ENCODE peak calls at places on chromosome 4, in six cellular contexts. I, N, Y, O, S and A are unnamed samples.
A peak's percentile ranks its signal among the peaks of the same experiment; 100 is the strongest.

GRCh38 chr4:123043013-123043412 is 120.6 kb upstream of the NUDT6 start:
- DNase-seq in I (no peak), N (no peak), Y (no peak), O (no peak), S (no peak), A (no peak)

GRCh38 chr4:37054670-37055069 is 189.9 kb upstream of the NWD2 start:
- DNase-seq in I (no peak), N (no peak), Y (no peak), O (no peak), S (no peak), A (peak; percentile 19)

GRCh38 chr4:177281544-177281943 is 28.1 kb upstream of the NEIL3 start:
- DNase-seq in I (no peak), N (no peak), Y (no peak), O (no peak), S (no peak), A (no peak)

GRCh38 chr4:158020734-158021346 is 152.0 kb downstream of the GASK1B start:
- DNase-seq in I (no peak), N (no peak), Y (no peak), O (no peak), S (no peak), A (peak; percentile 34)

GRCh38 chr4:153514001-153514526 is 47.9 kb downstream of the TMEM131L start:
- DNase-seq in I (no peak), N (no peak), Y (no peak), O (no peak), S (no peak), A (no peak)

GRCh38 chr4:123107444-123108252 is 185.3 kb upstream of the NUDT6 start:
- DNase-seq in I (no peak), N (no peak), Y (peak; percentile 14), O (no peak), S (peak; percentile 38), A (no peak)

GRCh38 chr4:161680146-161680545 is 483.7 kb downstream of the FSTL5 start:
- DNase-seq in I (no peak), N (no peak), Y (no peak), O (no peak), S (no peak), A (no peak)

GRCh38 chr4:83989835-83990234 is 453.9 kb downstream of the GPAT3 start:
- DNase-seq in I (no peak), N (no peak), Y (no peak), O (no peak), S (no peak), A (no peak)

GRCh38 chr4:173332963-173333657 is 1.0 kb downstream of the HMGB2 start:
- DNase-seq in I (no peak), N (no peak), Y (no peak), O (peak; percentile 8), S (no peak), A (peak; percentile 14)

DNA sequence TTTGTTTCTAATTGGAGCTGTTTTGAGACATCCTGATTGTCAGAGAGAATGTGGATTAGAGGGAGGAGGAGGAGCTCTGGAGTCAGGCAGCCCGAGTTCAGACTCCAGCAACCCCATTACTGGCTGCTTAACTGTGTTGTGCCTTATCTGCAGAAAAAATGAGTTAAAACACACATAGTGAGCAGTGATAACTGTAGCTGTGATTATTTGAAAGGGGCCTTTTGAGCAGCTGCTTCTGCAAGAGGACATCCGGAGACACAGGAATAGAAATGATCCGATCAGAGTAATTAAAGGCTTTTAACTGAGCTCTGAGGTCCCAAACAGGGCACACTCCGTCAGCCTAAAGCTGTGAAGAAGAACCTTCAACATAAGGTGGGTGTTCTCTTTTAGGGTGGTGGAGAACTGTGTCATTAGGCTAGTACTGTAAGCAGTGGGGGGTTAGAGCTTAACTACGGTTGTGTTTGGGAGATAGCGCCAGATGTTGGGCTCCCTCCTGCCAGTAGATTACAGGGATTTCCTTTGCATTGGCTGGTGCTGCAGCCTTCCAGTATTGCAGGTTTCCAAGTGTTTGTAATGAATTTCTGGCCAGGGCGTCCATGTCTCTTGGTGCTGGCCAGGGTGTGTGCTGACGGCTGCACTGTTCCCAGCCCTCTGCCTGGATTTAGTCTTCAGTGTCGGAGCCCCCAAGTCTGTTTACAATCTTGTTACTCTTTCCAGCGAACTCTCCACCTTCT is 24.3 kb downstream of the ADD1 start:
- DNase-seq in I (no peak), N (no peak), Y (no peak), O (no peak), S (no peak), A (peak; percentile 35)
- H3K4me3 ChIP-seq in I (peak overlapping the region; percentile 12), N (no peak overlapping the region), Y (peak overlapping the region; percentile 14), O (no peak overlapping the region), S (peak overlapping the region; percentile 30), A (peak overlapping the region; percentile 3)

GRCh38 chr4:41070516-41071281 is 143.6 kb downstream of the APBB2 start:
- DNase-seq in I (no peak), N (no peak), Y (no peak), O (no peak), S (no peak), A (no peak)
- H3K4me3 ChIP-seq in I (no peak overlapping the region), N (no peak overlapping the region), Y (no peak overlapping the region), O (no peak overlapping the region), S (no peak overlapping the region), A (no peak overlapping the region)

GRCh38 chr4:107997001-107997788 is 7.5 kb downstream of the HADH start:
- DNase-seq in I (peak; percentile 20), N (no peak), Y (no peak), O (no peak), S (no peak), A (peak; percentile 38)

GRCh38 chr4:107993969-107994368 is 4.3 kb downstream of the HADH start:
- DNase-seq in I (no peak), N (no peak), Y (no peak), O (no peak), S (no peak), A (no peak)

GRCh38 chr4:107991945-107992625 is 2.4 kb downstream of the HADH start:
- DNase-seq in I (no peak), N (no peak), Y (no peak), O (no peak), S (no peak), A (no peak)

GRCh38 chr4:107997794-107998193 is 8.1 kb downstream of the HADH start:
- DNase-seq in I (no peak), N (no peak), Y (no peak), O (no peak), S (no peak), A (no peak)

DNA sequence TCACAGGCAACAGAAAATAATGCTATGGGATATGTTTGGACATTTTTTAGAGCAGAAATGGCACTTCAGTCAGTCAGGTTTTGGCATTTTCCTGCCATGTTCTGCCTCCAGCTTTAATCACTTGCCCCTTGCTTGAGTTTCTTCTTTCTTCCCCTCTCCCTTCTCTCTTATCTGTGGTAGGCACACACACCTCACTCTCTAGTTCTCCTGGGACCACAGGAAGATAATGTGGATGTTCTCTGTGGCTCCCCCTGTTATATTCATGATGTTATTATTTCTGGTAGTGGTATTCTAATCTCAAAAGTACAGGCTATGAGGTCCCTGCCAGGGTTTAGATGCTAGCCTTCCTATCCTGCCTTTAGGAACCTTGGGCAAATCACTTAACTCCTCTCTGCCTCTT is 5.2 kb downstream of the HADH start:
- DNase-seq in I (no peak), N (no peak), Y (no peak), O (no peak), S (no peak), A (no peak)
- H3K4me3 ChIP-seq in I (no peak overlapping the region), N (no peak overlapping the region), Y (no peak overlapping the region), O (no peak overlapping the region), S (no peak overlapping the region), A (no peak overlapping the region)

GRCh38 chr4:140568507-140569306 is at the start of gene UCP1:
- DNase-seq in I (no peak), N (no peak), Y (peak; percentile 25), O (no peak), S (peak; percentile 60), A (peak; percentile 6)
- H3K4me3 ChIP-seq in I (peak within 1 kb of the TSS; percentile 31), N (no peak within 1 kb of the TSS), Y (peak within 1 kb of the TSS; percentile 52), O (peak within 1 kb of the TSS; percentile 17), S (peak within 1 kb of the TSS; percentile 63), A (peak within 1 kb of the TSS; percentile 51)

GRCh38 chr4:7906171-7906581 is 33.5 kb downstream of the AFAP1 start:
- DNase-seq in I (no peak), N (no peak), Y (no peak), O (no peak), S (no peak), A (peak; percentile 47)
- H3K4me3 ChIP-seq in I (peak overlapping the region; percentile 26), N (no peak overlapping the region), Y (no peak overlapping the region), O (no peak overlapping the region), S (no peak overlapping the region), A (no peak overlapping the region)

GRCh38 chr4:139301143-139301820 is at the start of gene NAA15:
- DNase-seq in I (peak; percentile 90), N (peak; percentile 94), Y (peak; percentile 98), O (peak; percentile 88), S (peak; percentile 98), A (peak; percentile 99)

GRCh38 chr4:139301821-139302611 is at the start of gene NDUFC1:
- DNase-seq in I (no peak), N (no peak), Y (peak; percentile 55), O (peak; percentile 51), S (peak; percentile 67), A (peak; percentile 58)

GRCh38 chr4:139300431-139301142 is 718 bp upstream of the NAA15 start:
- DNase-seq in I (no peak), N (no peak), Y (no peak), O (no peak), S (no peak), A (peak; percentile 35)

GRCh38 chr4:139299536-139299935 is 1.8 kb upstream of the NAA15 start:
- DNase-seq in I (no peak), N (no peak), Y (no peak), O (no peak), S (no peak), A (no peak)

DNA sequence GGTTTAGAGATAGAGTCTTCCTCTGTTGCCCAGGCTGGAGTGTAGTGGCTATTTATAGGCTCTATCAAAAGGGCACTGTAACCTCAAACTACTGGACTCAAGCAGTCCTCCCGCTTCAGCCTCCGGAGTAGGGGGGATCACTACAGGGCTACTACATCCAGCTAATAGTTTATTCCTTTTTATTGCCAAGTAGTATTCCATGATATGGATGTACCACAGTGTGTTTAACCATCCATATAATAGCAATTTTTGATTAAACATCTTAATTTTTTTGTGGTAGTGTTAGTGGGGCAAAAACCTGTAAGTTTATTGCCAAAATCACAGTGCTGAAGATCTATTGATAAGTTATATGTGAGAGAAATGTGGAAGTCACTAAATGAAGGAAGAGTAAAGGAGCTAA is 2.6 kb upstream of the NDUFC1 start:
- DNase-seq in I (no peak), N (no peak), Y (no peak), O (no peak), S (no peak), A (no peak)
- H3K4me3 ChIP-seq in I (no peak overlapping the region), N (no peak overlapping the region), Y (no peak overlapping the region), O (no peak overlapping the region), S (no peak overlapping the region), A (no peak overlapping the region)

GRCh38 chr4:139866270-139866962 is 200.8 kb downstream of the MGST2 start:
- DNase-seq in I (no peak), N (no peak), Y (no peak), O (no peak), S (no peak), A (no peak)
- H3K4me3 ChIP-seq in I (no peak overlapping the region), N (no peak overlapping the region), Y (no peak overlapping the region), O (no peak overlapping the region), S (no peak overlapping the region), A (no peak overlapping the region)